ENCODE peak calls at places on chromosomes 2 and 18, in six cellular contexts. H is WERI-Rb-1, N is GM23248, B is OCI-LY7, U is sigmoid colon, M is IMR-90. T is an unnamed sample. For H3K36me3, the result is how much of the 10 kb centered on the place peaks cover.

GRCh38 chr2:46229134-46230063 is 67.8 kb upstream of the EPAS1 start:
- DNase-seq in H (no peak), N (no peak), B (no peak), U (no peak), M (peak), T (no peak)

GRCh38 chr18:49749563-49749962 is 63.8 kb downstream of the ACAA2 start:
- DNase-seq in H (no peak), N (no peak), B (no peak), U (no peak), M (no peak), T (no peak)

GRCh38 chr2:150485114-150485870 is 2.2 kb downstream of the RND3 start:
- DNase-seq in H (peak), N (peak), B (no peak), U (peak), M (peak), T (no peak)

GRCh38 chr2:212549463-212549862 is 10.9 kb upstream of the ERBB4 start:
- DNase-seq in H (no peak), N (no peak), B (no peak), U (no peak), M (no peak), T (no peak)

GRCh38 chr2:160042054-160042453 is 20.4 kb downstream of the PLA2R1 start:
- DNase-seq in H (no peak), N (no peak), B (no peak), U (no peak), M (no peak), T (no peak)

GRCh38 chr2:159801925-159802324 is 3.9 kb upstream of the CD302 start:
- DNase-seq in H (no peak), N (no peak), B (no peak), U (no peak), M (no peak), T (no peak)

GRCh38 chr18:59733411-59733810 is 36.2 kb upstream of the CCBE1 start:
- DNase-seq in H (no peak), N (peak), B (no peak), U (no peak), M (no peak), T (no peak)

GRCh38 chr2:226490172-226490571 is 309.4 kb downstream of the IRS1 start:
- DNase-seq in H (no peak), N (peak), B (no peak), U (no peak), M (peak), T (no peak)

GRCh38 chr2:128424806-128425205 is 106.1 kb upstream of the HS6ST1 start:
- DNase-seq in H (no peak), N (peak), B (no peak), U (peak), M (no peak), T (no peak)

GRCh38 chr2:167732251-167732788 is 515.1 kb downstream of the STK39 start:
- DNase-seq in H (peak), N (no peak), B (no peak), U (no peak), M (no peak), T (no peak)

DNA sequence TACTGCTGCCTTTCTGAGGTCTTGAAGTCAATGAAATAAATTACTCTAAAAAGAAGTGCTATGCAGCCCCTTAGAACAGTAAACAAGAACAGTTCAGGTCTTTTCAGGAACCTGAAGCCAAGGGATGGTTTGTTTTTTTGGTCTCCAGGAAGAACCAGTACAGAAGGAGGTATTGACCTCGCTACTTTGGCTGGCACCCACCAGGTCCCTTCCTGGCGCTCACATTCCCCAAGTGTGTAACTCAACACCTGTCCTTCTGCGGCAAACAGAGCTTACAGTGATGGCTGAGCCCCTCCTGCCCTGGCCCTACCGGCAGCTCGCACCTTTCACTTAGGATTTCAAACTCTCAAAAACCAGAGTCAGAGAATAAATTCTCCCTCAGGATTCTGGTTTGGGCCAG is 51.9 kb downstream of the SETBP1 start:
- DNase-seq in H (no peak), N (no peak), B (no peak), U (no peak), M (no peak), T (no peak)
- H3K27ac ChIP-seq in H (no peak), N (peak), B (no peak), U (peak), M (no peak), T (no peak)

DNA sequence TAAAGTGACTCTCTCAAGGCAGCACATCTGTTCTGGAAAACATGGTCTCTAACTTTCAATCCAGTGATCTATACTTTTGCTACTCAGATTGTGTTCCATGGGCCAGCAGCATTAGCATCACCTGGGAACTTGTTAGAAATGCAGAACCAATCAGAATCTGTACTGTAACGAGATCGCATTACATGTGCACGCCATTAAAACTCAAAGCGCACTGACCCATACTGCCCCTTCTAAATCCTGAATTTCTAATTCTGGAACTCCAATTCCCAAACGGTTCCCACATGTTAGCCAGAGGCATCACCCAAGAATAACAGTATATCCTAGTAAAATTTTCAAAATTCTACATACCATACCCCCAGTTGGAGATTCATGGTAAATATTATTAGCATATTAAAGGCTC is 10.5 kb upstream of the DCTN1 start:
- DNase-seq in H (no peak), N (no peak), B (no peak), U (no peak), M (no peak), T (no peak)
- H3K4me3 ChIP-seq in H (peak), N (peak), B (peak), U (peak), M (peak), T (peak)

GRCh38 chr2:203444738-203445137 is 90.4 kb downstream of the RAPH1 start:
- DNase-seq in H (no peak), N (no peak), B (no peak), U (no peak), M (no peak), T (no peak)
- H3K36me3 ChIP-seq in H (under half), N (half or more), B (half or more), U (under half), M (under half), T (under half)

DNA sequence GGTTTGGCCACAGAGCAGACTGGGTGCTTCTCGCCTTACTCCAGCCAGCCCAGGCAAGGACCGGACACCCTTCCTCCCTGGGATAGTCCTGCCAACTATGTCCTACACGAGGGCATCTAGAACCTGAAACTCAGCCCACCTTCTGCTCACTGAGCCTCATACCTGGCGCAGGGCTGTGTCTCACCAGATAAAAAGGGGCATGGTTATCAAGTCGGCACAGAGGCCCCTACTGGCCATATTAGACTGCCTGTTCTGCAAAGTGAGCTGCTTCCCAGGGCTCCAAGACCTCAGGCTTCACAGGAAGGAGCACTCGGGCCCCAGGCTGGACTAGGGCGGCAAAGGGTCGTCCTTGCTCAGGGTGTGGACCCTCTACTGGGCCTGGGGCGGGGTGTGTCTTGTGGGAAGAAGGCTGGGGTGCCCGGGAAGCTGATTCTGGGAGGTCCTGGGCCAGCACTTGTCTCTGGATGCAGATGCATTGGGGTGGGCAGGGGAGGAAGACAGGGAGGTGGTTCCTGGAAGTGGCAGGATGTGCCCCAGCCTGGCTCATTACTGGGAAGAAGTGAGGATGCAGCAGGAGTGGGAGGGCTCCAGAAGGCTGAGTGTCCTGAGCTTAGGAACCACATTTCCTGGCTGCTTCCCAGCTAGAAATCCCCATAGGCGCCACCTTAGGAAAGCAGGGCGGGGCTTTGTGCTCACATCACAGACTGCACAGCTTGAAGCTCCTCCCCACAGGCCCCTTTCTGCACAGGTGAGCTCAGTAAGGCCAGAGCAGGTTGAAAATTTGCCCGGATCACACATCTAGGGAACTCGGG is 19.6 kb downstream of the EHD3 start:
- DNase-seq in H (peak), N (no peak), B (peak), U (no peak), M (no peak), T (no peak)
- H3K27ac ChIP-seq in H (peak), N (no peak), B (peak), U (no peak), M (no peak), T (no peak)

DNA sequence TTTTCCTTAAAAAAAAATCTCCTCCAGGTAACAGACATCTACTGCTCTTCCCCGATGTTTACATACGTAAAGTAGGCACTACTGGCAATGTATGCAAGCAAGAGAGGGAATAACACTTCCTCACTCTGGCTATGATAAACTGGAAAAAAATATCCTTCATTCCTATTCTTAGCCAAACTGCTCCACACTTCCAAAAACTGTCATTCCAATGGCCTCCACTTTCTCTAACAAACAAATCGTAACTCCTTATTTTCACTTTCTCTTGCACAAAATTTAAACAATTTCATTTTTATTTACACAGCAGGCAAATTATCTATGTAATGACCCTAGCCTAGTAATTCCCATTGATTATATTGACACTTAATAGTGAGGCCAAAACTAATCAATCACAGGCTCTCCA is 184.4 kb downstream of the TCF4 start:
- DNase-seq in H (no peak), N (peak), B (no peak), U (no peak), M (no peak), T (no peak)
- H3K4me3 ChIP-seq in H (no peak), N (peak), B (no peak), U (peak), M (no peak), T (no peak)

GRCh38 chr2:203400805-203401585 is 72.8 kb downstream of the ABI2 start:
- DNase-seq in H (no peak), N (peak), B (no peak), U (no peak), M (peak), T (no peak)
- H3K36me3 ChIP-seq in H (under half), N (under half), B (half or more), U (under half), M (under half), T (under half)

DNA sequence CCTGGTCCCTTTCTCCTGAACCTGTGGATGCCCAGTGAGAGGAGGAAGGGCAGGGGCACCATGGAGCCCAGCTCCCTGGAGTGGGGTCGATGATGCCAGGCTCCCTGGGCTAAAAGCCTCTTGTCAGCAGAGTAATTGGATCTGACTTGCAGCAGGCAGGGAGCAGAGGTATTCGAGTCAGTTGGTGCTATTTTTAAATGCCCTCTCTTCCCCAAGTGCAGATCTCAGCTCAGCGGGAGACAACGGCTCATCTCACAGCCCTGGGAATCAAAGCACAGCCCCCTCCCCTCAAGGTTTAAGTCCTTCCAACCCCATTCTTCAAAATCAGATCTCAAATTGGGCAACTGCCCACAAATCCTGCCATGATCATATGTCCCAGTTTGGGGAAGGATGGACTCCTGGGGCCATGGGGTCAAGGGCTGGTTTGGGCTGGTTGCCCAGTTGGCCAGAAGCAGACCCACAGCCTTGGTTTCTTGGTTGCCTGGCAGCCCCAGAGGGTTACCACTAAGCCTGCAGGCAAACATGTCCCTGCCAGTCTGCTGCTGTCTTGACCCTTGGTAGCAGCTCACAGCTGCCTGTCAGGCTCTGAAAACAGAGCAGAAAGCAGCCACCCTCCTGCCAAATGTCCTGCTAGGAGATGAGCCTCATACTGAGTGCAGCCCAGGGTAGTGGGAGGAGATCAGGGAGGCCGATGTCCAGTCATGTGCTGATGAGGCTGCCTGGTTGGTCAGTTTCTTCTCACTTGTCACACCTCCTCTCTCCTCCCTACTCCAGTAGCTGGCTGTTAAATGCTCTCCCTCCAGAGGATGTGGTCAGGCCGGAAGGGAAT is 244.9 kb downstream of the LOXHD1 start:
- DNase-seq in H (peak), N (no peak), B (no peak), U (peak), M (no peak), T (no peak)
- H3K27ac ChIP-seq in H (peak), N (no peak), B (no peak), U (peak), M (no peak), T (no peak)

GRCh38 chr2:170236639-170237037 is 58.7 kb downstream of the MYO3B start:
- DNase-seq in H (no peak), N (no peak), B (no peak), U (no peak), M (no peak), T (no peak)
- H3K4me3 ChIP-seq in H (no peak), N (no peak), B (no peak), U (no peak), M (no peak), T (no peak)

T was measured in naive thymus-derived CD4-positive, alpha-beta T cell.